ENCODE peak calls at places on chromosomes 7 and 10, in seven cellular contexts. X, H, R, S, P, J and V are unnamed samples.

GRCh38 chr10:49606981-49607535 is 3.1 kb upstream of the SLC18A3 start:
- DNase-seq in X (peak; percentile 71), H (peak; percentile 93), R (peak; percentile 76), S (peak; percentile 51), P (peak; percentile 90), J (no peak), V (peak; percentile 87)

GRCh38 chr10:124093076-124093773 is at the start of gene CHST15:
- DNase-seq in X (peak; percentile 75), H (peak; percentile 87), R (peak; percentile 45), S (peak; percentile 55), P (peak; percentile 54), J (no peak), V (no peak)

GRCh38 chr7:49852619-49853462 is 79.4 kb downstream of the VWC2 start:
- DNase-seq in X (peak; percentile 2), H (peak; percentile 77), R (peak; percentile 64), S (no peak), P (peak; percentile 58), J (peak; percentile 29), V (peak; percentile 59)

GRCh38 chr10:60664859-60665258 is 113.4 kb upstream of the CDK1 start:
- DNase-seq in X (no peak), H (no peak), R (peak; percentile 31), S (no peak), P (no peak), J (no peak), V (no peak)

GRCh38 chr7:118005021-118005420 is 131.8 kb upstream of the CTTNBP2 start:
- DNase-seq in X (no peak), H (peak; percentile 85), R (no peak), S (no peak), P (no peak), J (no peak), V (no peak)

GRCh38 chr7:84705701-84706100 is 481.2 kb downstream of the SEMA3D start:
- DNase-seq in X (no peak), H (no peak), R (peak; percentile 33), S (no peak), P (no peak), J (no peak), V (no peak)

GRCh38 chr10:131694963-131695813 is 205.6 kb upstream of the PPP2R2D start:
- DNase-seq in X (no peak), H (no peak), R (no peak), S (no peak), P (no peak), J (no peak), V (no peak)

GRCh38 chr7:159122276-159122675 is 22.4 kb downstream of the VIPR2 start:
- DNase-seq in X (no peak), H (no peak), R (no peak), S (no peak), P (no peak), J (no peak), V (no peak)

GRCh38 chr10:3400368-3400767 is 227.8 kb upstream of the PITRM1 start:
- DNase-seq in X (no peak), H (no peak), R (peak; percentile 27), S (no peak), P (no peak), J (no peak), V (no peak)

GRCh38 chr7:114715907-114716306 is 206.0 kb upstream of the MDFIC start:
- DNase-seq in X (no peak), H (no peak), R (no peak), S (no peak), P (no peak), J (no peak), V (no peak)

GRCh38 chr7:1230411-1231213 is 2.1 kb upstream of the UNCX start:
- DNase-seq in X (no peak), H (peak; percentile 64), R (no peak), S (no peak), P (no peak), J (no peak), V (no peak)

GRCh38 chr10:116767235-116767634 is 24.9 kb upstream of the HSPA12A start:
- DNase-seq in X (no peak), H (no peak), R (peak; percentile 49), S (no peak), P (no peak), J (peak; percentile 37), V (no peak)

GRCh38 chr7:14195079-14195478 is 205.6 kb upstream of the ETV1 start:
- DNase-seq in X (no peak), H (peak; percentile 14), R (no peak), S (no peak), P (no peak), J (no peak), V (no peak)

GRCh38 chr7:145902123-145902522 is 214.5 kb upstream of the CNTNAP2 start:
- DNase-seq in X (no peak), H (peak; percentile 12), R (no peak), S (no peak), P (no peak), J (no peak), V (no peak)

GRCh38 chr7:81803267-81803666 is 33.4 kb upstream of the HGF start:
- DNase-seq in X (no peak), H (no peak), R (no peak), S (no peak), P (no peak), J (no peak), V (no peak)

GRCh38 chr7:351256-351655 is 61.3 kb downstream of the FOXL3 start:
- DNase-seq in X (peak; percentile 49), H (no peak), R (no peak), S (no peak), P (no peak), J (no peak), V (no peak)

GRCh38 chr10:71216751-71217265 is 4.4 kb downstream of the UNC5B start:
- DNase-seq in X (no peak), H (no peak), R (peak; percentile 29), S (no peak), P (no peak), J (no peak), V (no peak)

GRCh38 chr10:93149761-93150160 is 76.1 kb downstream of the CYP26A1 start:
- DNase-seq in X (no peak), H (no peak), R (peak; percentile 41), S (no peak), P (no peak), J (no peak), V (no peak)

GRCh38 chr10:124917168-124917938 is 24.6 kb upstream of the ZRANB1 start:
- DNase-seq in X (no peak), H (peak; percentile 54), R (peak; percentile 45), S (peak; percentile 34), P (peak; percentile 48), J (peak; percentile 54), V (peak; percentile 37)

GRCh38 chr10:13614530-13615332 is 28.0 kb downstream of the PRPF18 start:
- DNase-seq in X (no peak), H (peak; percentile 32), R (no peak), S (no peak), P (no peak), J (no peak), V (no peak)
- TF ChIP-seq CTCF in X (no peak), H (peak; percentile 27), R (no peak), S (no peak), P (no peak), J (no peak), V (no peak)

DNA sequence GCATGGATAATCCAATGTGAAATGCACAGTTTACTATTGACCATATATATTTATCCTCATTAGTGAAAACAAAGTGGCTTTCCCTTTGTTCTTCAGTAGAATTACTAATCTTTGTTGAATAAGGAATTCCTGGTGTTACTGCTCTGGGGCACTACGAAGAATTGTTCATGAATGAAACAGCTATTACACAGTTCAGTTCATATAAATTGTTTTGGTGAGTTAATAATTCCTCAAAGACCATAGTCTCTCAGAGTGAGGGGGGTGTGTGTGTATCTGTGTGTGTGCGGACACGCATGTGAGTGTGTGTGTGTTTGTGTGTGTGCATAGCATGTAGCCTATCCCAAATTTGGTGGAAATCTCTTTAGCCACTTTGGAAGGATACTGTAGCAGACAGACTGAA is 668.1 kb upstream of the MBL2 start:
- DNase-seq in X (no peak), H (no peak), R (no peak), S (no peak), P (no peak), J (no peak), V (no peak)
- TF ChIP-seq CTCF in X (no peak), H (no peak), R (no peak), S (no peak), P (no peak), J (no peak), V (no peak)

GRCh38 chr7:76393116-76394031 is 16.1 kb downstream of the SSC4D start:
- DNase-seq in X (peak; percentile 97), H (peak; percentile 87), R (peak; percentile 88), S (peak; percentile 96), P (peak; percentile 100), J (peak; percentile 94), V (peak; percentile 99)
- TF ChIP-seq CTCF in X (no peak), H (no peak), R (no peak), S (no peak), P (no peak), J (peak; percentile 11), V (no peak)

DNA sequence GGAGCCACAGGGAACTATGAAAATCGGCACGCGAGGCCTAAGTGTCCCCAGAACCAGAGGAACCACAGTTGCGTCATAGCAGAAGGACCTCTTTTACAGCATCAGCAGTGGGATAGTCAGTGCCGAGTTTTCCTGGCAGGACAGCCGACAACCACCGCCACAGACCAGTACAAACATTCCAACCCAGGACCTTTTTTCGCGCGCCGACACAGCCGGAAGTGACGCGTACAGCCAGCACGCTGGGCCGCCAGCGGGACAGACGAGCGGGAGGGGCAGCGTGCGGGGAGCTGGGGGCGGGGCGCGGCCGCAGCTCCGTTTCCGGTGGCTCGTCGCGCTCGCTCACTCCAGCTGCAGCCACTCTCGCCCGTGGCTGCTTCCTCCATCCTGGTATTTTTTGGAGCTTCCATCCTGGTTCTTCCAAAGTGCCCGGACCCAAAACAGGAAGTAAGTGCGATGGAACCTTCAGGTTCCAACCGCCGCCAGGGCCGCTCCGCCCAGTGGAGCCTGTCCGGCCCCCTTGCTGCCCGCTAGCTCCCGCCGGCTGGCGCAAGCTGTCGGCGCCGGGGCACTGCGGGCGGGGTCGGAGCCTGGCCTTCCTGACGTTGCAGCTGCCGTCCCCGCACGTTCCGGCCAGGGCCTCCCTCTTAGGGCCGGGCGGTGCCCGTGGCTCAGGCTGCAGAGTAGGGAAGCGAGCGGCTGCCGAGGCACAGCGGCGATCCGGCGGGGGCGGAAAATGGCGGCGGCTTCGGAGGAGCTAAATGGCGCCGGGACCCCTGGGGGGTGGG is at the start of gene DMTF1:
- DNase-seq in X (peak; percentile 93), H (peak; percentile 97), R (peak; percentile 95), S (peak; percentile 81), P (peak; percentile 94), J (peak; percentile 94), V (peak; percentile 93)
- TF ChIP-seq CTCF in X (no peak), H (no peak), R (no peak), S (no peak), P (no peak), J (peak; percentile 40), V (no peak)